ENCODE peak calls at places on chromosomes 13 and 19, in six cellular contexts. One of them, this sample, is unnamed.

GRCh38 chr19:12187625-12188024 is 24.7 kb downstream of the ZNF136 start:
- DNase-seq in H1: no peak
- DNase-seq in WTC11: no peak
- DNase-seq in K562: no peak
- DNase-seq in HepG2: no peak
- DNase-seq in A549: peak
- DNase-seq in this sample: no peak

GRCh38 chr19:46192990-46193650 is 36.4 kb upstream of the IGFL1 start:
- DNase-seq in H1: no peak
- DNase-seq in WTC11: no peak
- DNase-seq in K562: peak
- DNase-seq in HepG2: peak
- DNase-seq in A549: peak
- DNase-seq in this sample: no peak

GRCh38 chr19:35554076-35554475 is 8.7 kb downstream of the TMEM147 start:
- DNase-seq in H1: no peak
- DNase-seq in WTC11: no peak
- DNase-seq in K562: no peak
- DNase-seq in HepG2: no peak
- DNase-seq in A549: no peak
- DNase-seq in this sample: no peak

GRCh38 chr13:27442071-27442647 is 8.2 kb downstream of the MTIF3 start:
- DNase-seq in H1: no peak
- DNase-seq in WTC11: no peak
- DNase-seq in K562: no peak
- DNase-seq in HepG2: no peak
- DNase-seq in A549: no peak
- DNase-seq in this sample: no peak

GRCh38 chr13:103694033-103694432 is 627.8 kb upstream of the SLC10A2 start:
- DNase-seq in H1: no peak
- DNase-seq in WTC11: peak
- DNase-seq in K562: no peak
- DNase-seq in HepG2: no peak
- DNase-seq in A549: no peak
- DNase-seq in this sample: no peak

GRCh38 chr13:20124303-20124702 is 36.5 kb downstream of the GJA3 start:
- DNase-seq in H1: no peak
- DNase-seq in WTC11: no peak
- DNase-seq in K562: no peak
- DNase-seq in HepG2: no peak
- DNase-seq in A549: no peak
- DNase-seq in this sample: no peak

GRCh38 chr19:18020212-18021067 is 12.5 kb downstream of the ARRDC2 start:
- DNase-seq in H1: no peak
- DNase-seq in WTC11: no peak
- DNase-seq in K562: peak
- DNase-seq in HepG2: peak
- DNase-seq in A549: no peak
- DNase-seq in this sample: peak

GRCh38 chr13:78121459-78122348 is 203.1 kb upstream of the EDNRB start:
- DNase-seq in H1: peak
- DNase-seq in WTC11: peak
- DNase-seq in K562: peak
- DNase-seq in HepG2: peak
- DNase-seq in A549: peak
- DNase-seq in this sample: peak

GRCh38 chr13:33636955-33637670 is 180.8 kb upstream of the RFC3 start:
- DNase-seq in H1: no peak
- DNase-seq in WTC11: no peak
- DNase-seq in K562: no peak
- DNase-seq in HepG2: no peak
- DNase-seq in A549: no peak
- DNase-seq in this sample: no peak

GRCh38 chr19:1271528-1272422 is 2.6 kb downstream of the CIRBP start:
- DNase-seq in H1: no peak
- DNase-seq in WTC11: no peak
- DNase-seq in K562: no peak
- DNase-seq in HepG2: no peak
- DNase-seq in A549: no peak
- DNase-seq in this sample: no peak

GRCh38 chr19:38455031-38455430 is 21.5 kb downstream of the RYR1 start:
- DNase-seq in H1: no peak
- DNase-seq in WTC11: no peak
- DNase-seq in K562: no peak
- DNase-seq in HepG2: peak
- DNase-seq in A549: no peak
- DNase-seq in this sample: no peak

GRCh38 chr13:30880756-30881155 is 25.3 kb upstream of the MEDAG start:
- DNase-seq in H1: no peak
- DNase-seq in WTC11: no peak
- DNase-seq in K562: no peak
- DNase-seq in HepG2: peak
- DNase-seq in A549: peak
- DNase-seq in this sample: peak

GRCh38 chr19:7109678-7110289 is 40.3 kb downstream of the ZNF557 start:
- DNase-seq in H1: peak
- DNase-seq in WTC11: peak
- DNase-seq in K562: no peak
- DNase-seq in HepG2: peak
- DNase-seq in A549: no peak
- DNase-seq in this sample: no peak

GRCh38 chr13:21360463-21360862 is 98.6 kb downstream of the ZDHHC20 start:
- DNase-seq in H1: peak
- DNase-seq in WTC11: no peak
- DNase-seq in K562: no peak
- DNase-seq in HepG2: no peak
- DNase-seq in A549: no peak
- DNase-seq in this sample: no peak

GRCh38 chr13:21361706-21362105 is 97.4 kb downstream of the ZDHHC20 start:
- DNase-seq in H1: no peak
- DNase-seq in WTC11: no peak
- DNase-seq in K562: no peak
- DNase-seq in HepG2: no peak
- DNase-seq in A549: no peak
- DNase-seq in this sample: no peak

GRCh38 chr13:21364357-21364756 is 94.7 kb downstream of the ZDHHC20 start:
- DNase-seq in H1: no peak
- DNase-seq in WTC11: no peak
- DNase-seq in K562: no peak
- DNase-seq in HepG2: no peak
- DNase-seq in A549: no peak
- DNase-seq in this sample: no peak

GRCh38 chr13:21361123-21361522 is 98.0 kb downstream of the ZDHHC20 start:
- DNase-seq in H1: peak
- DNase-seq in WTC11: no peak
- DNase-seq in K562: no peak
- DNase-seq in HepG2: no peak
- DNase-seq in A549: no peak
- DNase-seq in this sample: no peak

DNA sequence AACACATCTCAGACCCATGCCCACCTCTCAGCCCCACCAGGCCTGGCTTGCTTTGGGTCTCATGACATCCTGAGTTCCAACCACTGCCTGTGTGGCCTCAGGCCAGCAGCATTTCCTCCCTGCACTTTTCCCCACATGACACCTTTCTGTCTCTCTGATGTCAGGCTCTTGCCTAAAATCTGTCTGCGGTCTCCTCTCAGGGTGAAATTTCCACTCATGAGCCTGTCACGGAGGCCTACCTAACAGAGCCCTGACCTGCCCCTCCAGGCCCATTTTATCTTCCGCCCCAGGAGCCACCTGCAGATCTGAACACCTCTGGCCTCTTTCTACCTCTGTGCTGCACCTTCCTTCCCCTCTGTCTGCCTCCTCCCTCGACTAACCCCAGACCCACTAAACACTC is 93.5 kb downstream of the ZDHHC20 start:
- DNase-seq in H1: no peak
- DNase-seq in WTC11: no peak
- DNase-seq in K562: no peak
- DNase-seq in HepG2: no peak
- DNase-seq in A549: no peak
- DNase-seq in this sample: no peak
- TF ChIP-seq JUN in H1: no peak
- TF ChIP-seq JUN in WTC11: no peak
- TF ChIP-seq JUN in K562: no peak
- TF ChIP-seq JUN in HepG2: no peak
- TF ChIP-seq JUN in A549: no peak
- TF ChIP-seq JUN in this sample: no peak

GRCh38 chr19:55673465-55673864 is 1.6 kb upstream of the EPN1 start:
- DNase-seq in H1: no peak
- DNase-seq in WTC11: no peak
- DNase-seq in K562: peak
- DNase-seq in HepG2: no peak
- DNase-seq in A549: no peak
- DNase-seq in this sample: no peak

GRCh38 chr19:55674841-55675660 is at the start of gene EPN1:
- DNase-seq in H1: peak
- DNase-seq in WTC11: peak
- DNase-seq in K562: peak
- DNase-seq in HepG2: peak
- DNase-seq in A549: peak
- DNase-seq in this sample: peak

GRCh38 chr19:55672418-55672817 is 2.6 kb upstream of the EPN1 start:
- DNase-seq in H1: no peak
- DNase-seq in WTC11: no peak
- DNase-seq in K562: peak
- DNase-seq in HepG2: no peak
- DNase-seq in A549: no peak
- DNase-seq in this sample: no peak

GRCh38 chr19:55674459-55674840 is 576 bp upstream of the EPN1 start:
- DNase-seq in H1: no peak
- DNase-seq in WTC11: no peak
- DNase-seq in K562: no peak
- DNase-seq in HepG2: no peak
- DNase-seq in A549: no peak
- DNase-seq in this sample: no peak

DNA sequence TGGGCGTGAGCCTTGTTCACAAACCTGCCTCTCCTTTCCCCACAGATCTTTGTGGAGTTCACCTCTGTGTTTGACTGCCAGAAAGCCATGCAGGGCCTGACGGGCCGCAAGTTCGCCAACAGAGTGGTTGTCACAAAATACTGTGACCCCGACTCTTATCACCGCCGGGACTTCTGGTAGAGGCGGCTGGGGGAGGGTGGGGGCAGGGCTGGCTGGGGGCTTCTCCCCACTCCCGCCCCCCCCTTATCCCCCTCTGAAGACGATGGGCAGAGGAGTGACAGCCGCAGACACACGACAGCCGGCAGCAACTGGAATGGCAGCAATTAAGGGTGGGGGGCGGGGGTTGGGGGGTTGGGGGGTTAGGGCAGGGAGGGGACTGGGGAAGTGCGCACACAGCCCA is 1.1 kb upstream of the EPN1 start:
- DNase-seq in H1: no peak
- DNase-seq in WTC11: no peak
- DNase-seq in K562: peak
- DNase-seq in HepG2: no peak
- DNase-seq in A549: no peak
- DNase-seq in this sample: no peak
- TF ChIP-seq JUN in H1: no peak
- TF ChIP-seq JUN in WTC11: no peak
- TF ChIP-seq JUN in K562: no peak
- TF ChIP-seq JUN in HepG2: no peak
- TF ChIP-seq JUN in A549: no peak
- TF ChIP-seq JUN in this sample: no peak

DNA sequence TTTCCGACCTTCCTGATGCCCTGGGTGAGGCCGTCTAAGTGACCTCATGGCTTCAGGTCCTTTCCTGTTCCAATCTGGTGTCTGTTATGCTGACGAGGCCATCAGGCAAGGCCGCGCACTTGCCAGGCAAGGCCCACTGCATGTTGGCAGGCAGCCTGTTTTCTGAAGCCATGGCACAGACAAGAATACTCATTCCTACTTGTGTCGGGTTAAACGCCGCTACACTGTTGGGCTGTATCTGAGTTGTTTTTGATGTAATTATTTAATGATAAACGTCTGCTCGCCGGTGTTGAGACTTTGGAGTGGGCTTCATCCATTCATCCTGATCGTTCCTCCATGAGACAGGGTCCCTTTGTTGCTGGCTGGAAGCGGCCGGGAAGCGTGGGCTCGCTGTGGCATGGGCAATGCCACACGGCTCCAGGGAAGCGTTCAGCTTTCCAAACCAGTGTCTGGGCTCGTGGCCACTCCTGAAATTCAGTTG is 92.1 kb downstream of the ATP11A start:
- DNase-seq in H1: peak
- DNase-seq in WTC11: no peak
- DNase-seq in K562: no peak
- DNase-seq in HepG2: no peak
- DNase-seq in A549: no peak
- DNase-seq in this sample: peak
- TF ChIP-seq JUN in H1: no peak
- TF ChIP-seq JUN in WTC11: no peak
- TF ChIP-seq JUN in K562: no peak
- TF ChIP-seq JUN in HepG2: no peak
- TF ChIP-seq JUN in A549: no peak
- TF ChIP-seq JUN in this sample: no peak

GRCh38 chr13:28751210-28751935 is 32.6 kb upstream of the SLC46A3 start:
- DNase-seq in H1: no peak
- DNase-seq in WTC11: no peak
- DNase-seq in K562: no peak
- DNase-seq in HepG2: no peak
- DNase-seq in A549: no peak
- DNase-seq in this sample: no peak

GRCh38 chr13:28753946-28754345 is 35.2 kb upstream of the SLC46A3 start:
- DNase-seq in H1: peak
- DNase-seq in WTC11: no peak
- DNase-seq in K562: no peak
- DNase-seq in HepG2: no peak
- DNase-seq in A549: no peak
- DNase-seq in this sample: no peak

GRCh38 chr13:28755546-28755870 is 36.7 kb upstream of the SLC46A3 start:
- DNase-seq in H1: no peak
- DNase-seq in WTC11: no peak
- DNase-seq in K562: no peak
- DNase-seq in HepG2: no peak
- DNase-seq in A549: no peak
- DNase-seq in this sample: no peak

GRCh38 chr13:28754698-28755545 is 36.2 kb upstream of the SLC46A3 start:
- DNase-seq in H1: peak
- DNase-seq in WTC11: peak
- DNase-seq in K562: peak
- DNase-seq in HepG2: peak
- DNase-seq in A549: peak
- DNase-seq in this sample: peak

DNA sequence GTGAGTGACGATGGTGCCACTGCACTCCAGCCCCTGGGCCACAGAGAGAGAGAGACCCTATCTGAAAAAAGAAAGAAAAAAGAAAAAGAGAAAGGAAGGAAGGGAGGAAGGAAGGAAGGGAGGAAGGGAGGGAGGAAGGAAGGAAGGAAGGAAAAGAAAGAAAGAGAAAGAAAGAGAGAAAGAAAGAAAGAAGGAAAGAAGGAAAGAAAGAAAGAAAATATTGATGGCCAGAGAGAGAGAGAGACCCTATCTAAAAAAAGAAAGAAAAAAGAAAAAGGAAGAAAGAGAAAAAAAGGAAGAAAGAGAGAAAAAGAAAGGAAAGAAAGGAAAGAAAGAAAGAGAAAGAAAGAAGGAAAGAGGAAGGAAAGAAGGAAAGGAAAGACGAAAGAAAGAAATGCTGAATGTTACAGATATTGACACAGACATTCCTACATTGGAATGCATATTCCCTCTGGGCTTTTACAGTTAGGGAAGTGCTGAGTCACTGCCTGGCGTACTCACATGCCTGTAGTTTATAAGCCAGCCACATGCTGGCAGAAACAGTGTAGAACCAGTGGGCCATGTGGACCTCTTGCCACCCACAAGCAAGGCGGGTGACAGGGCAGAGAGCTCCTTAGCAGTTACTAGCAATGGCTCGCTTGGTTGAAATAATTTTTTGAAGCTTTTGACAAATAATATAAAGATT is 34.6 kb upstream of the SLC46A3 start:
- DNase-seq in H1: peak
- DNase-seq in WTC11: peak
- DNase-seq in K562: no peak
- DNase-seq in HepG2: peak
- DNase-seq in A549: peak
- DNase-seq in this sample: peak
- TF ChIP-seq JUN in H1: no peak
- TF ChIP-seq JUN in WTC11: no peak
- TF ChIP-seq JUN in K562: no peak
- TF ChIP-seq JUN in HepG2: no peak
- TF ChIP-seq JUN in A549: no peak
- TF ChIP-seq JUN in this sample: peak